ENCODE peak calls at places on chromosomes 12 and 14, in six cellular contexts. One of them, this sample, is unnamed.

GRCh38 chr14:105180598-105181528 is at the start of gene NUDT14:
- DNase-seq in stomach: peak
- DNase-seq in prostate gland: peak
- DNase-seq in HL-60: no peak
- DNase-seq in GM23338: peak
- DNase-seq in sigmoid colon: no peak
- DNase-seq in this sample: no peak

GRCh38 chr12:93943766-93944165 is 204.6 kb upstream of the PLXNC1 start:
- DNase-seq in stomach: no peak
- DNase-seq in prostate gland: peak
- DNase-seq in HL-60: no peak
- DNase-seq in GM23338: no peak
- DNase-seq in sigmoid colon: no peak
- DNase-seq in this sample: no peak

GRCh38 chr12:214005-214736 is at the start of gene SLC6A12:
- DNase-seq in HL-60: no peak
- DNase-seq in stomach: no peak
- DNase-seq in prostate gland: no peak
- DNase-seq in sigmoid colon: no peak
- DNase-seq in GM23338: no peak
- DNase-seq in this sample: no peak

GRCh38 chr12:116196226-116196625 is 81.3 kb downstream of the MED13L start:
- DNase-seq in prostate gland: no peak
- DNase-seq in GM23338: no peak
- DNase-seq in stomach: no peak
- DNase-seq in sigmoid colon: no peak
- DNase-seq in HL-60: no peak
- DNase-seq in this sample: no peak

GRCh38 chr14:73312697-73313096 is 75.4 kb downstream of the PAPLN start:
- DNase-seq in GM23338: no peak
- DNase-seq in HL-60: no peak
- DNase-seq in sigmoid colon: no peak
- DNase-seq in prostate gland: no peak
- DNase-seq in stomach: no peak
- DNase-seq in this sample: no peak

GRCh38 chr12:94384030-94384429 is 75.6 kb downstream of the CEP83 start:
- DNase-seq in sigmoid colon: no peak
- DNase-seq in GM23338: no peak
- DNase-seq in prostate gland: no peak
- DNase-seq in HL-60: no peak
- DNase-seq in stomach: no peak
- DNase-seq in this sample: no peak

GRCh38 chr12:103975368-103975767 is 9.7 kb downstream of the TDG start:
- DNase-seq in sigmoid colon: no peak
- DNase-seq in GM23338: no peak
- DNase-seq in HL-60: no peak
- DNase-seq in stomach: no peak
- DNase-seq in prostate gland: no peak
- DNase-seq in this sample: no peak

GRCh38 chr14:80055912-80056801 is 155.1 kb downstream of the DIO2 start:
- DNase-seq in prostate gland: peak
- DNase-seq in sigmoid colon: no peak
- DNase-seq in HL-60: no peak
- DNase-seq in stomach: peak
- DNase-seq in GM23338: peak
- DNase-seq in this sample: no peak

GRCh38 chr14:47626151-47627035 is 49.0 kb downstream of the MDGA2 start:
- DNase-seq in stomach: no peak
- DNase-seq in sigmoid colon: no peak
- DNase-seq in GM23338: no peak
- DNase-seq in HL-60: no peak
- DNase-seq in prostate gland: no peak
- DNase-seq in this sample: no peak

GRCh38 chr14:85279407-85279806 is 250.5 kb upstream of the FLRT2 start:
- DNase-seq in sigmoid colon: no peak
- DNase-seq in prostate gland: no peak
- DNase-seq in GM23338: no peak
- DNase-seq in stomach: no peak
- DNase-seq in HL-60: no peak
- DNase-seq in this sample: no peak

GRCh38 chr12:29879606-29880308 is 96.0 kb upstream of the TMTC1 start:
- DNase-seq in HL-60: no peak
- DNase-seq in prostate gland: no peak
- DNase-seq in sigmoid colon: no peak
- DNase-seq in stomach: no peak
- DNase-seq in GM23338: peak
- DNase-seq in this sample: no peak

GRCh38 chr12:2528001-2528400 is 266.8 kb upstream of the FKBP4 start:
- DNase-seq in prostate gland: no peak
- DNase-seq in HL-60: no peak
- DNase-seq in GM23338: no peak
- DNase-seq in stomach: no peak
- DNase-seq in sigmoid colon: no peak
- DNase-seq in this sample: no peak

GRCh38 chr14:88029500-88029899 is 24.6 kb downstream of the GPR65 start:
- DNase-seq in sigmoid colon: no peak
- DNase-seq in GM23338: no peak
- DNase-seq in stomach: no peak
- DNase-seq in prostate gland: no peak
- DNase-seq in HL-60: no peak
- DNase-seq in this sample: no peak

GRCh38 chr12:83700858-83701257 is 1014.2 kb downstream of the TMTC2 start:
- DNase-seq in GM23338: no peak
- DNase-seq in HL-60: no peak
- DNase-seq in stomach: no peak
- DNase-seq in sigmoid colon: no peak
- DNase-seq in prostate gland: no peak
- DNase-seq in this sample: no peak

GRCh38 chr12:70747445-70747844 is 110.2 kb upstream of the PTPRB start:
- DNase-seq in sigmoid colon: no peak
- DNase-seq in GM23338: no peak
- DNase-seq in prostate gland: no peak
- DNase-seq in stomach: no peak
- DNase-seq in HL-60: no peak
- DNase-seq in this sample: no peak

GRCh38 chr14:65072937-65073336 is 29.4 kb downstream of the MAX start:
- DNase-seq in GM23338: no peak
- DNase-seq in sigmoid colon: no peak
- DNase-seq in prostate gland: no peak
- DNase-seq in HL-60: no peak
- DNase-seq in stomach: no peak
- DNase-seq in this sample: no peak

GRCh38 chr12:49491823-49492222 is 47.0 kb upstream of the KCNH3 start:
- DNase-seq in stomach: no peak
- DNase-seq in sigmoid colon: no peak
- DNase-seq in GM23338: no peak
- DNase-seq in HL-60: no peak
- DNase-seq in prostate gland: no peak
- DNase-seq in this sample: no peak

GRCh38 chr12:42809226-42809625 is 219.7 kb upstream of the PRICKLE1 start:
- DNase-seq in sigmoid colon: no peak
- DNase-seq in stomach: no peak
- DNase-seq in GM23338: no peak
- DNase-seq in prostate gland: no peak
- DNase-seq in HL-60: no peak
- DNase-seq in this sample: no peak

GRCh38 chr12:70393787-70394519 is 27.9 kb downstream of the KCNMB4 start:
- DNase-seq in sigmoid colon: no peak
- DNase-seq in HL-60: no peak
- DNase-seq in GM23338: no peak
- DNase-seq in prostate gland: no peak
- DNase-seq in stomach: no peak
- DNase-seq in this sample: no peak

GRCh38 chr14:77122555-77123125 is 19.0 kb downstream of the ZDHHC22 start:
- DNase-seq in prostate gland: no peak
- DNase-seq in GM23338: no peak
- DNase-seq in stomach: no peak
- DNase-seq in HL-60: no peak
- DNase-seq in sigmoid colon: no peak
- DNase-seq in this sample: no peak

GRCh38 chr12:119375170-119375569 is 40.6 kb downstream of the CCDC60 start:
- DNase-seq in sigmoid colon: no peak
- DNase-seq in stomach: no peak
- DNase-seq in GM23338: no peak
- DNase-seq in HL-60: no peak
- DNase-seq in prostate gland: no peak
- DNase-seq in this sample: no peak

GRCh38 chr12:132523576-132524331 is 33.8 kb downstream of the FBRSL1 start:
- DNase-seq in HL-60: no peak
- DNase-seq in stomach: peak
- DNase-seq in GM23338: peak
- DNase-seq in sigmoid colon: no peak
- DNase-seq in prostate gland: peak
- DNase-seq in this sample: no peak

GRCh38 chr12:84172823-84173424 is 739.7 kb downstream of the SLC6A15 start:
- DNase-seq in GM23338: no peak
- DNase-seq in stomach: no peak
- DNase-seq in prostate gland: no peak
- DNase-seq in HL-60: no peak
- DNase-seq in sigmoid colon: no peak
- DNase-seq in this sample: no peak

GRCh38 chr12:27163048-27163715 is 80.8 kb upstream of the C12orf71 start:
- DNase-seq in prostate gland: no peak
- DNase-seq in HL-60: no peak
- DNase-seq in sigmoid colon: no peak
- DNase-seq in stomach: no peak
- DNase-seq in GM23338: peak
- DNase-seq in this sample: no peak

GRCh38 chr12:16844875-16845274 is 238.9 kb upstream of the LMO3 start:
- DNase-seq in HL-60: no peak
- DNase-seq in GM23338: peak
- DNase-seq in prostate gland: no peak
- DNase-seq in stomach: no peak
- DNase-seq in sigmoid colon: no peak
- DNase-seq in this sample: no peak

GRCh38 chr12:24066865-24067264 is 117.4 kb upstream of the SOX5 start:
- DNase-seq in prostate gland: no peak
- DNase-seq in sigmoid colon: no peak
- DNase-seq in GM23338: no peak
- DNase-seq in HL-60: no peak
- DNase-seq in stomach: no peak
- DNase-seq in this sample: no peak
- H3K27ac ChIP-seq in prostate gland: no peak
- H3K27ac ChIP-seq in sigmoid colon: no peak
- H3K27ac ChIP-seq in GM23338: no peak
- H3K27ac ChIP-seq in HL-60: no peak
- H3K27ac ChIP-seq in stomach: no peak
- H3K27ac ChIP-seq in this sample: no peak

DNA sequence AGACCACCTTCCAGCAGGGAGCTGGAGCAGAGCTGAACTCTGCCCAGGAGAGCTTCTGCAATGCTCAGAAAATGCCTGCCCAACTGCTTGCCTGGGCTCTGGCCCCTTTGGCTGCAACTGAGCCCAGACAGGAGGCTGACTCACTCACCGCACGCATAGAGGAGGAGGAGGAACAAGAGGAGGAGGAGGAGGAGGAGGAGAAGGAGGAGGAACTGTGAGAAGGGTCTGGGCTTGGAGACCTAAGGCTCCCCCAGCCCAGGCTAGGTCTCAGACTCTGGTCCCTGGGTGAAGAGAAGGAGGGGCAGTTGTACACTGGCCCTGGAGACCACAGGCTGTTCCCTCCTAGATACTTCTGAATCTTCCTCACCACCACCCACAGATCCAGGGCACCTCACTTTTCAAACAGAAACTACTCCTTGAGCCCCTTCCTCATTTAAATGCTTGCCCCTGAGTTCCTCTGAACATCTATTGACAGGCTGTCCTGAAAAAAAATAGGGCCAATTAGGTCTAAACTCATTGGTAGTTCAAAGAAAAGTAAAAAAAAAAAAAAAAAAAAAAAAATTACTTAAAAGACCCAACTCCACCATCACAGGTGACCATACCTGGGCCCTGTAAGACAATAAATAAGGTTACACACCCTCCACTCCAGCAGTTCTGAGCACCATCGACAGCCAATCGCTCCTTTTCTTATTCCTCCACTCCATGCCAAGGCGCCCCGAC is 707 bp downstream of the VDR start:
- DNase-seq in GM23338: peak
- DNase-seq in sigmoid colon: peak
- DNase-seq in prostate gland: peak
- DNase-seq in stomach: peak
- DNase-seq in HL-60: peak
- DNase-seq in this sample: no peak
- TF ChIP-seq POLR2AphosphoS5 in GM23338: no peak
- TF ChIP-seq POLR2AphosphoS5 in sigmoid colon: no peak
- TF ChIP-seq POLR2AphosphoS5 in prostate gland: no peak
- TF ChIP-seq POLR2AphosphoS5 in stomach: peak
- TF ChIP-seq POLR2AphosphoS5 in HL-60: no peak
- TF ChIP-seq POLR2AphosphoS5 in this sample: no peak

GRCh38 chr12:112134731-112135130 is 9.4 kb downstream of the TRAFD1 start:
- DNase-seq in HL-60: no peak
- DNase-seq in sigmoid colon: no peak
- DNase-seq in stomach: no peak
- DNase-seq in GM23338: no peak
- DNase-seq in prostate gland: peak
- DNase-seq in this sample: peak

GRCh38 chr12:112126916-112127315 is 1.6 kb downstream of the TRAFD1 start:
- DNase-seq in sigmoid colon: no peak
- DNase-seq in GM23338: no peak
- DNase-seq in prostate gland: no peak
- DNase-seq in HL-60: no peak
- DNase-seq in stomach: no peak
- DNase-seq in this sample: no peak

GRCh38 chr12:112133418-112133817 is 8.1 kb downstream of the TRAFD1 start:
- DNase-seq in prostate gland: no peak
- DNase-seq in HL-60: no peak
- DNase-seq in sigmoid colon: no peak
- DNase-seq in GM23338: no peak
- DNase-seq in stomach: no peak
- DNase-seq in this sample: no peak

GRCh38 chr12:112131686-112132085 is 6.3 kb downstream of the TRAFD1 start:
- DNase-seq in sigmoid colon: no peak
- DNase-seq in HL-60: no peak
- DNase-seq in prostate gland: no peak
- DNase-seq in GM23338: no peak
- DNase-seq in stomach: no peak
- DNase-seq in this sample: no peak

DNA sequence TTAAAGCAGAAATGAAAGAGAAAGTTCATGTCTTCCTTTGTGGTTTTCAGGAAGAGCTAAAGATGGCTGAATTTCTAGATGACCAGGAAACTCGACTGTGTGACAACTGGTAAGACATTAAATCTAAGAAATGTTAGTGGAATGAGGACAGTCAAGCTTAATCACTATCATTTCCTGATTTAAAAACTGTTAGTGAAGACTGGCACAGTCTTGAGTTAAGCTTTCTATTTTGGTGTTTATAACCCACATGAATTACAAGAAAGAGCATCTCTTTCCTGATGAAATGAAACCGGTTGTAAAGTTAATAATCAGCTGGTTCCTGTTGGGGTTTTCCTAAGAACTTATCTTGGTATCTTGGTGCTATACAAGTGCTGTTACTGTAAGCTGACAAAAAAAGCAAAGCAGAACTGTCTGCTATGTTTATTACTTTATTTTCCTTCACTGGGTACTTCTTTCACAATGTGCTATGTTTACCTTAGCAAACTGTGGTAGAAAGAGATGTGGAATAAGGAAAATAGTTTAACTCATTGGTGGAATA is 5.2 kb downstream of the TRAFD1 start:
- DNase-seq in stomach: no peak
- DNase-seq in HL-60: no peak
- DNase-seq in GM23338: no peak
- DNase-seq in sigmoid colon: no peak
- DNase-seq in prostate gland: no peak
- DNase-seq in this sample: no peak
- H3K4me3 ChIP-seq in stomach: no peak
- H3K4me3 ChIP-seq in HL-60: peak
- H3K4me3 ChIP-seq in GM23338: no peak
- H3K4me3 ChIP-seq in sigmoid colon: no peak
- H3K4me3 ChIP-seq in prostate gland: no peak
- H3K4me3 ChIP-seq in this sample: peak

GRCh38 chr12:120901818-120902217 is 2.3 kb downstream of the SPPL3 start:
- DNase-seq in GM23338: no peak
- DNase-seq in stomach: no peak
- DNase-seq in prostate gland: no peak
- DNase-seq in sigmoid colon: no peak
- DNase-seq in HL-60: no peak
- DNase-seq in this sample: no peak
- H3K27ac ChIP-seq in GM23338: no peak
- H3K27ac ChIP-seq in stomach: no peak
- H3K27ac ChIP-seq in prostate gland: no peak
- H3K27ac ChIP-seq in sigmoid colon: peak
- H3K27ac ChIP-seq in HL-60: no peak
- H3K27ac ChIP-seq in this sample: no peak